ENCODE peak calls at places on chromosomes 11 and 22, in six cellular contexts. R, Z, I, M, Y and B are unnamed samples.

GRCh38 chr22:41458161-41458728 is 10.2 kb downstream of the PHF5A start:
- DNase-seq in R (no peak), Z (no peak), I (no peak), M (no peak), Y (no peak), B (no peak)

GRCh38 chr11:128342511-128343133 is 244.7 kb downstream of the ETS1 start:
- DNase-seq in R (no peak), Z (no peak), I (peak; percentile 25), M (no peak), Y (peak; percentile 52), B (no peak)

GRCh38 chr11:58574851-58575250 is 805 bp downstream of the LPXN start:
- DNase-seq in R (no peak), Z (no peak), I (no peak), M (no peak), Y (no peak), B (no peak)

GRCh38 chr11:6418958-6419611 is at the start of gene APBB1:
- DNase-seq in R (peak; percentile 67), Z (no peak), I (peak; percentile 75), M (peak; percentile 95), Y (no peak), B (no peak)

GRCh38 chr11:77495526-77495925 is 21.6 kb upstream of the PAK1 start:
- DNase-seq in R (no peak), Z (no peak), I (no peak), M (no peak), Y (no peak), B (no peak)

GRCh38 chr11:116420770-116421528 is 351.8 kb downstream of the BUD13 start:
- DNase-seq in R (peak; percentile 31), Z (peak; percentile 10), I (no peak), M (no peak), Y (no peak), B (no peak)

GRCh38 chr22:45977003-45977395 is at the start of gene WNT7B:
- DNase-seq in R (no peak), Z (peak; percentile 33), I (no peak), M (peak; percentile 91), Y (no peak), B (no peak)

GRCh38 chr22:29733362-29734322 is 13.8 kb downstream of the CABP7 start:
- DNase-seq in R (no peak), Z (no peak), I (no peak), M (no peak), Y (no peak), B (no peak)

GRCh38 chr11:69493931-69494821 is 12.7 kb downstream of the LINC01488 start:
- DNase-seq in R (no peak), Z (no peak), I (no peak), M (peak; percentile 47), Y (no peak), B (no peak)

GRCh38 chr11:121482231-121483129 is 29.7 kb upstream of the SORL1-AS1 start:
- DNase-seq in R (no peak), Z (no peak), I (no peak), M (no peak), Y (no peak), B (no peak)

GRCh38 chr11:44305643-44306468 is 4.1 kb downstream of the ALX4 start:
- DNase-seq in R (peak; percentile 52), Z (no peak), I (no peak), M (peak; percentile 87), Y (no peak), B (no peak)

GRCh38 chr11:17581732-17582053 is 34.6 kb downstream of the OTOG start:
- DNase-seq in R (peak; percentile 13), Z (no peak), I (no peak), M (no peak), Y (no peak), B (no peak)

GRCh38 chr11:111819161-111820058 is 52.0 kb downstream of the ALG9 start:
- DNase-seq in R (peak; percentile 65), Z (no peak), I (no peak), M (no peak), Y (no peak), B (no peak)

GRCh38 chr11:33329705-33330329 is 72.6 kb downstream of the HIPK3 start:
- DNase-seq in R (peak; percentile 55), Z (peak; percentile 48), I (no peak), M (no peak), Y (peak; percentile 38), B (no peak)

GRCh38 chr11:43515090-43515489 is 156.4 kb downstream of the TTC17 start:
- DNase-seq in R (no peak), Z (no peak), I (no peak), M (no peak), Y (no peak), B (no peak)

GRCh38 chr11:123903932-123904331 is 2.0 kb downstream of the OR8D4 start:
- DNase-seq in R (no peak), Z (no peak), I (no peak), M (no peak), Y (no peak), B (no peak)

GRCh38 chr11:47127213-47127612 is 49.5 kb downstream of the ARFGAP2 start:
- DNase-seq in R (no peak), Z (no peak), I (no peak), M (no peak), Y (no peak), B (no peak)

GRCh38 chr11:47132981-47133380 is 43.7 kb downstream of the ARFGAP2 start:
- DNase-seq in R (no peak), Z (no peak), I (no peak), M (no peak), Y (no peak), B (no peak)

GRCh38 chr11:47131136-47131535 is 45.5 kb downstream of the ARFGAP2 start:
- DNase-seq in R (no peak), Z (no peak), I (no peak), M (no peak), Y (no peak), B (no peak)

GRCh38 chr11:47132490-47132889 is 44.2 kb downstream of the ARFGAP2 start:
- DNase-seq in R (peak; percentile 60), Z (no peak), I (no peak), M (no peak), Y (no peak), B (no peak)

DNA sequence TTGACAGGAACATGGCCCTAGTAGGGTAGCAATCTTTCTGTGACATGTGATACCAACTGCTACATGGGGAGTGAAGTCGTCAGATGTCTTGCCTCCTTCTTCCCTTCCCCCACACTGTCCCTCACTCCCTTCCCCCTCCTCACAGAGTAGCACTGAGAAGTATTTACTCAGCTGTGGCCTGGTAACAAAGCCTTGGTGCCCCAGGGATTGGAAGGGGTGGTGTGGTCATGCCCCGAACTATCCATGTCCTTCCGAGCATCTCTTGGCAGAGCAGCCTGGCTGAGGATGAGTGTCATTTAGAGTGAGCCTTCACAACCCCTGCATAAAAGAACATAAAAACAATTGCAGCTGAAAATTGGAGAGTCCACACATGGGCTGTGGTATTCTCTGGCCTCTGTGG is 46.1 kb downstream of the ARFGAP2 start:
- DNase-seq in R (no peak), Z (no peak), I (no peak), M (no peak), Y (no peak), B (no peak)
- TF ChIP-seq POLR2AphosphoS5 in R (no peak), Z (no peak), I (no peak), M (no peak), Y (no peak), B (no peak)

DNA sequence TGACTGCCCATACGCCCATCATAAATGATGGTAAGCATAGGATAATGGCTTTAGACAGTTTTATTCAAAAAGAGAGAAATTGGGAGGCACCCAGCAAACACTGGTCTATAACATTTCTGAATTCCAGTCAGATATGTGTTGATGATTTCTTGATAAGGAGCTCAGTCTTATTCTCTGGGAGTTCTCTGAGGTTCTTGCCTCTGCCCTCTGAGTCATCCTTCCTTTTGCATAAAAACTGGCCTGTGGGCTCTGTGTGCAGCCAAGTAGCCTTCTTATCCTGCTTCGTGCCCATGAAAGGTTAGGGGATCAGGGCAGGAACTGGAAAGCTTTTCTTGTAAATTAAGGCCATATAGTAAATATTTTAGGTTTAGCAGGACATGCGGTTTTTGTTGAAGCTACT is 48.9 kb downstream of the FAR1 start:
- DNase-seq in R (no peak), Z (no peak), I (no peak), M (no peak), Y (no peak), B (no peak)
- TF ChIP-seq POLR2AphosphoS5 in R (no peak), Z (no peak), I (no peak), M (no peak), Y (no peak), B (no peak)

GRCh38 chr11:87460842-87461637 is 423.3 kb downstream of the TMEM135 start:
- DNase-seq in R (no peak), Z (no peak), I (no peak), M (no peak), Y (no peak), B (peak; percentile 62)

GRCh38 chr11:87460269-87460668 is 422.5 kb downstream of the TMEM135 start:
- DNase-seq in R (no peak), Z (no peak), I (no peak), M (no peak), Y (no peak), B (peak; percentile 60)

GRCh38 chr11:87462171-87462570 is 424.4 kb downstream of the TMEM135 start:
- DNase-seq in R (no peak), Z (no peak), I (no peak), M (no peak), Y (no peak), B (peak; percentile 62)

GRCh38 chr11:87463486-87464102 is 425.9 kb downstream of the TMEM135 start:
- DNase-seq in R (no peak), Z (peak; percentile 42), I (no peak), M (no peak), Y (peak; percentile 17), B (peak; percentile 70)

GRCh38 chr11:87466228-87466627 is 428.5 kb downstream of the TMEM135 start:
- DNase-seq in R (no peak), Z (no peak), I (no peak), M (no peak), Y (no peak), B (peak; percentile 91)
- TF ChIP-seq POLR2AphosphoS5 in R (no peak), Z (no peak), I (no peak), M (peak; percentile 38), Y (no peak), B (peak; percentile 76)

GRCh38 chr11:27200779-27201453 is 160.3 kb downstream of the BBOX1 start:
- DNase-seq in R (no peak), Z (no peak), I (no peak), M (no peak), Y (no peak), B (no peak)

GRCh38 chr11:27205269-27205668 is 157.7 kb downstream of the CCDC34 start:
- DNase-seq in R (no peak), Z (no peak), I (no peak), M (no peak), Y (no peak), B (no peak)

GRCh38 chr11:27203077-27203476 is 159.9 kb downstream of the CCDC34 start:
- DNase-seq in R (no peak), Z (no peak), I (no peak), M (no peak), Y (no peak), B (no peak)

GRCh38 chr11:27204527-27204926 is 158.5 kb downstream of the CCDC34 start:
- DNase-seq in R (no peak), Z (peak; percentile 15), I (no peak), M (no peak), Y (no peak), B (no peak)

GRCh38 chr11:27201454-27202302 is 161.1 kb downstream of the BBOX1 start:
- DNase-seq in R (peak; percentile 93), Z (no peak), I (no peak), M (no peak), Y (peak; percentile 64), B (no peak)
- TF ChIP-seq POLR2AphosphoS5 in R (peak; percentile 52), Z (no peak), I (no peak), M (no peak), Y (peak; percentile 84), B (no peak)